ENCODE peak calls at places on chromosomes 7 and 10, in four cellular contexts. Q is K562, E is HepG2, W is HCT116. T is an unnamed sample.

GRCh38 chr10:65350619-65351018 is 1575.2 kb upstream of the LRRTM3 start:
- DNase-seq in Q (no peak), E (no peak), W (no peak), T (no peak)

GRCh38 chr10:100738055-100738827 is 7.1 kb upstream of the PAX2 start:
- DNase-seq in Q (no peak), E (no peak), W (no peak), T (peak)

GRCh38 chr10:70761727-70762350 is 23.3 kb downstream of the TBATA start:
- DNase-seq in Q (no peak), E (no peak), W (no peak), T (no peak)

GRCh38 chr10:1626410-1626809 is 110.9 kb downstream of the ADARB2 start:
- DNase-seq in Q (no peak), E (no peak), W (no peak), T (no peak)

GRCh38 chr10:48363617-48364355 is 57.3 kb downstream of the MAPK8 start:
- DNase-seq in Q (peak), E (peak), W (peak), T (no peak)

GRCh38 chr10:44569193-44570091 is 184.5 kb upstream of the CXCL12 start:
- DNase-seq in Q (no peak), E (no peak), W (no peak), T (no peak)

GRCh38 chr10:71748671-71749191 is 24.6 kb downstream of the VSIR start:
- DNase-seq in Q (peak), E (no peak), W (no peak), T (no peak)

GRCh38 chr7:24328050-24328449 is 44.1 kb downstream of the NPY start:
- DNase-seq in Q (no peak), E (no peak), W (no peak), T (no peak)

GRCh38 chr10:3203198-3203597 is 30.6 kb upstream of the PITRM1 start:
- DNase-seq in Q (no peak), E (no peak), W (no peak), T (no peak)

GRCh38 chr7:55157347-55158105 is 138.7 kb downstream of the EGFR start:
- DNase-seq in Q (no peak), E (no peak), W (no peak), T (no peak)

GRCh38 chr7:12623885-12624498 is 53.5 kb downstream of the SCIN start:
- DNase-seq in Q (peak), E (no peak), W (peak), T (no peak)

GRCh38 chr10:7027913-7028808 is 382.7 kb downstream of the SFMBT2 start:
- DNase-seq in Q (peak), E (no peak), W (no peak), T (no peak)

GRCh38 chr7:116142374-116142773 is 68.0 kb upstream of the TES start:
- DNase-seq in Q (no peak), E (no peak), W (no peak), T (no peak)

GRCh38 chr7:42232275-42232674 is 4.7 kb downstream of the GLI3 start:
- DNase-seq in Q (no peak), E (no peak), W (no peak), T (no peak)

GRCh38 chr10:31101123-31101522 is 69.5 kb upstream of the ZNF438 start:
- DNase-seq in Q (no peak), E (no peak), W (peak), T (no peak)

GRCh38 chr7:141053626-141054025 is 20.2 kb upstream of the TMEM178B start:
- DNase-seq in Q (no peak), E (no peak), W (no peak), T (no peak)

GRCh38 chr10:71816931-71817631 is 34.0 kb downstream of the PSAP start:
- DNase-seq in Q (no peak), E (no peak), W (no peak), T (no peak)

GRCh38 chr10:89206402-89207180 is 526 bp downstream of the CH25H start:
- DNase-seq in Q (no peak), E (no peak), W (no peak), T (no peak)

GRCh38 chr7:155153676-155154075 is 83.6 kb downstream of the HTR5A start:
- DNase-seq in Q (no peak), E (no peak), W (no peak), T (no peak)

GRCh38 chr7:129085148-129085547 is 30.2 kb upstream of the TNPO3 start:
- DNase-seq in Q (no peak), E (no peak), W (no peak), T (no peak)

GRCh38 chr10:48939790-48940325 is at the start of gene LRRC18:
- DNase-seq in Q (no peak), E (no peak), W (no peak), T (no peak)

GRCh38 chr7:132857703-132858102 is 224.2 kb downstream of the CHCHD3 start:
- DNase-seq in Q (no peak), E (no peak), W (no peak), T (no peak)

GRCh38 chr7:17374654-17375053 is 76.2 kb downstream of the AHR start:
- DNase-seq in Q (no peak), E (no peak), W (no peak), T (no peak)

GRCh38 chr10:44993922-44994751 is 6.6 kb upstream of the ZNF22 start:
- DNase-seq in Q (no peak), E (peak), W (no peak), T (no peak)

GRCh38 chr10:63629363-63630084 is 108.3 kb downstream of the REEP3 start:
- DNase-seq in Q (peak), E (peak), W (peak), T (peak)

GRCh38 chr7:39744620-39745019 is 121.2 kb downstream of the RALA start:
- DNase-seq in Q (no peak), E (no peak), W (no peak), T (no peak)

GRCh38 chr7:2014391-2015241 is 218.1 kb downstream of the MAD1L1 start:
- DNase-seq in Q (no peak), E (no peak), W (no peak), T (no peak)

GRCh38 chr10:35643151-35643975 is 1.3 kb upstream of the FZD8 start:
- DNase-seq in Q (peak), E (no peak), W (no peak), T (no peak)

GRCh38 chr10:74929197-74929596 is 102.8 kb downstream of the KAT6B start:
- DNase-seq in Q (no peak), E (no peak), W (no peak), T (no peak)

GRCh38 chr10:102718220-102718619 is 3.8 kb downstream of the SFXN2 start:
- DNase-seq in Q (peak), E (peak), W (no peak), T (no peak)

GRCh38 chr10:109974509-109975191 is 33.1 kb upstream of the ADD3 start:
- DNase-seq in Q (no peak), E (peak), W (no peak), T (no peak)

GRCh38 chr7:26603631-26604030 is 260.8 kb downstream of the SKAP2 start:
- DNase-seq in Q (no peak), E (no peak), W (peak), T (no peak)

GRCh38 chr10:22334414-22335203 is 10.7 kb upstream of the SPAG6 start:
- DNase-seq in Q (no peak), E (no peak), W (no peak), T (no peak)

GRCh38 chr10:102514487-102515311 is 10.9 kb downstream of the SUFU start:
- DNase-seq in Q (no peak), E (no peak), W (no peak), T (no peak)

DNA sequence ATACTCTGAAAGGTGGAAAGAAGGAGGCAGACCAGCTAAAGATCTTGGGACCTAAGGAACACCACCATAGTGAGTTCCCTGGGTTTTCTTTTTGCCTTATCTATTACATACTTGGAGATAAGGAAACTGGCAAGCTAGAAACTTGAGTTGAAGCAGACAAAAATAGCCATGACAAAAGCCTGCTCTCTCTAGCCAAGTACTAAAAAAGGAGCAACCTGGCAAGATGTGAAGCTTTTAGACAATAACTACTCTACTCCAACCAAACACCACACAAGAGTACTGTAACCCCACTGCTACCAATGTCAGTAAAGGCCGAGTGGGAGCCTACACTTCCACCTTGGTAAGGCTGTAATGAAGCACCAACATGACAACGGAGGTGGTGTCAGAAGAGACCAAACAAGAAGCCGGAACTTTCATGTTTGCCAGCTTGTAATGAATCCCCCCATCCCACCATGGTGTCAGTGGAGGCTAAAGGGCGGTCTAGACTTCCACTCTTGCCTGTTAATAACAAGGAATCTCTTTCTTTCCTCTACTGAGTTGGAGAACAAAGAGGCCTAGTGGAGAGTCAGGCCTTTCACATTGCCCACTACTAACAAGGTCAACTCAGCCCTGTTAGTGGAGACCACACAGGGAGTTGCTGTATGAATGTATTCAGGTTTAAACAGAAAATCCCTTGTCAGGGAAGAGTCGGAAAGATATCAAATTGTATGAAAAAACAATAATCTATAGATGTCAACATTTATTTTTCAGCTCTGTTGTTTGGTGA is 55.8 kb upstream of the DYNC1I1 start:
- DNase-seq in Q (no peak), E (peak), W (no peak), T (no peak)
- TF ChIP-seq CTCF in Q (no peak), E (no peak), W (no peak), T (no peak)

GRCh38 chr7:90216080-90216674 is 4.6 kb downstream of the STEAP2 start:
- DNase-seq in Q (no peak), E (no peak), W (no peak), T (no peak)
- TF ChIP-seq FOSL1 in Q (no peak), E (no peak), W (no peak), T (no peak)

DNA sequence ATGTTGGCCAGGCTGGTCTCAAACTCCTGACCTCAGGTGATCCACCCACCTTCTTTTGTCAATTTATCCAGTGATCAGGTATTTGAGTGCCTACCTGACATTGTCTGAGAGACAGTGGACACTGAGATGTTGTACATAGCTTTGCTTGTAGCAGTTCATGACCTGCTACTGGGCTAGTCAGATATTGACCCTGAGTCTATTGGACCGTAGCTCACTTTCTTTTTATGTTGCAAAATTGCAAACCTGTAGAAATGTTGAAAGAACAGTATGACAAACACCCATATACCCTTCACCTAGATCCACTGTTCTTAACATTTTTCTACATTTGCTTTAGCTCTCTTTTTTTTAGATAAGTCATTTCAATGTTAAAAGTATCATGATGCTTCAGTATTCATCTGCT is 410.4 kb upstream of the GALNT17 start:
- DNase-seq in Q (no peak), E (no peak), W (no peak), T (no peak)
- TF ChIP-seq CTCF in Q (no peak), E (no peak), W (no peak), T (no peak)

GRCh38 chr10:81082621-81083376 is 545.1 kb downstream of the SH2D4B start:
- DNase-seq in Q (no peak), E (no peak), W (no peak), T (no peak)

DNA sequence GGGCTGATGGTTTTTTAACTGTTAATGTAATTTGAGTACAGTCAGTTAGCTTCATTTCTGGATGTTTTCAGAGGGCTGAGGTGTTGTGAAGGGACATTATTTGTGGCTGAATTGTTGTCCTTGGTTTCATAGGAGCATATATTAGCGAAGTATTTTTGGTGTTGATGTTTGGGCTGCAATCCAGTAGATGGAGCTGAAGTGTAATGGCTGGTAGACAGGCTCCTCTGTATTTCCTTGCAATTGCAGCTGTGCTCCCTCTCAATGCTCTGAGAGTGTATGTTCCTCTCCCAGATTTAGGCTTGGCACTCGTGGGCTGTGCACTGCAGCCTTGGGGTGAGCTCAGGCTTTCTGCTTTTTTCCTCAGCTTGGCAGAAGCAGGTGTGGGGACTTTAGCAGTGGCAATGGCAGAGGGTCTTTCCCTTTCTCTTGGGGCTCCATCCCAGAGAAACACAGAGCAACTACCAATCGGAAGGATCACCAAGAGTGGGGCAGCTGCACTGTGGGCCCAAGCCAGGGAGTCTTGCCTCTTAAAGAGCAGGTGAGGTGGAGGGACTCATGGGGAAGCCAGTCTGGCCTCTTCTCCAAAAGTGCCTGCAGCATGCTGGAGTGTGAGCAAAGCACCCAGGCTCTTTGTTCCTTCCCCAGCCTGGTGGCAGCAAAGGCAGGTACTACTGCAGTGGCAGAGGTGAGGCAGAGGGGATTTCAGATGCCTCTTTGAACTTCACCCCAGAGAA is 544.4 kb downstream of the SH2D4B start:
- DNase-seq in Q (no peak), E (no peak), W (no peak), T (no peak)
- TF ChIP-seq FOSL1 in Q (no peak), E (no peak), W (no peak), T (no peak)